ENCODE peak calls at places on chromosomes 12 and 14, in eight cellular contexts. One of them, this sample, is unnamed. For H3K4me1, the result is how much of the 10 kb centered on the place peaks cover.

GRCh38 chr14:52900731-52901130 is 50.1 kb downstream of the FERMT2 start:
- DNase-seq in OCI-LY7: no peak
- DNase-seq in mammary epithelial cell: peak
- DNase-seq in RWPE2: peak
- DNase-seq in heart right ventricle: no peak
- DNase-seq in A549: no peak
- DNase-seq in psoas muscle: no peak
- DNase-seq in suprapubic skin: no peak
- DNase-seq in this sample: no peak

GRCh38 chr12:41045509-41045908 is 142.6 kb upstream of the PDZRN4 start:
- DNase-seq in OCI-LY7: no peak
- DNase-seq in mammary epithelial cell: no peak
- DNase-seq in RWPE2: no peak
- DNase-seq in heart right ventricle: no peak
- DNase-seq in A549: no peak
- DNase-seq in psoas muscle: no peak
- DNase-seq in suprapubic skin: no peak
- DNase-seq in this sample: no peak

GRCh38 chr12:104825408-104825807 is 132.7 kb downstream of the SLC41A2 start:
- DNase-seq in OCI-LY7: peak
- DNase-seq in mammary epithelial cell: peak
- DNase-seq in RWPE2: no peak
- DNase-seq in heart right ventricle: no peak
- DNase-seq in A549: peak
- DNase-seq in psoas muscle: no peak
- DNase-seq in suprapubic skin: no peak
- DNase-seq in this sample: no peak

GRCh38 chr12:6899837-6900519 is 4.6 kb upstream of the LRRC23 start:
- DNase-seq in OCI-LY7: no peak
- DNase-seq in mammary epithelial cell: no peak
- DNase-seq in RWPE2: no peak
- DNase-seq in heart right ventricle: peak
- DNase-seq in A549: peak
- DNase-seq in psoas muscle: no peak
- DNase-seq in suprapubic skin: peak
- DNase-seq in this sample: peak

GRCh38 chr14:22025884-22026283 is 352.3 kb upstream of the OR4E1 start:
- DNase-seq in OCI-LY7: no peak
- DNase-seq in mammary epithelial cell: no peak
- DNase-seq in RWPE2: no peak
- DNase-seq in heart right ventricle: no peak
- DNase-seq in A549: no peak
- DNase-seq in psoas muscle: no peak
- DNase-seq in suprapubic skin: no peak
- DNase-seq in this sample: no peak

GRCh38 chr14:61444215-61444768 is 122.9 kb downstream of the PRKCH start:
- DNase-seq in OCI-LY7: no peak
- DNase-seq in mammary epithelial cell: no peak
- DNase-seq in RWPE2: no peak
- DNase-seq in heart right ventricle: no peak
- DNase-seq in A549: no peak
- DNase-seq in psoas muscle: no peak
- DNase-seq in suprapubic skin: no peak
- DNase-seq in this sample: no peak

GRCh38 chr12:113548467-113548866 is 76.8 kb upstream of the LHX5 start:
- DNase-seq in OCI-LY7: no peak
- DNase-seq in mammary epithelial cell: no peak
- DNase-seq in RWPE2: no peak
- DNase-seq in heart right ventricle: no peak
- DNase-seq in A549: no peak
- DNase-seq in psoas muscle: no peak
- DNase-seq in suprapubic skin: no peak
- DNase-seq in this sample: no peak

GRCh38 chr12:56032006-56032405 is 9.7 kb upstream of the RPS26 start:
- DNase-seq in OCI-LY7: no peak
- DNase-seq in mammary epithelial cell: no peak
- DNase-seq in RWPE2: no peak
- DNase-seq in heart right ventricle: no peak
- DNase-seq in A549: no peak
- DNase-seq in psoas muscle: no peak
- DNase-seq in suprapubic skin: no peak
- DNase-seq in this sample: no peak

GRCh38 chr12:8914716-8915526 is 612 bp downstream of the PHC1 start:
- DNase-seq in OCI-LY7: peak
- DNase-seq in mammary epithelial cell: peak
- DNase-seq in RWPE2: peak
- DNase-seq in heart right ventricle: peak
- DNase-seq in A549: peak
- DNase-seq in psoas muscle: peak
- DNase-seq in suprapubic skin: peak
- DNase-seq in this sample: peak

GRCh38 chr14:43408472-43408871 is 1098.6 kb downstream of the FSCB start:
- DNase-seq in OCI-LY7: no peak
- DNase-seq in mammary epithelial cell: no peak
- DNase-seq in RWPE2: no peak
- DNase-seq in heart right ventricle: no peak
- DNase-seq in A549: no peak
- DNase-seq in psoas muscle: no peak
- DNase-seq in suprapubic skin: no peak
- DNase-seq in this sample: no peak

GRCh38 chr12:88856201-88856600 is 275.9 kb upstream of the KITLG start:
- DNase-seq in OCI-LY7: no peak
- DNase-seq in mammary epithelial cell: no peak
- DNase-seq in RWPE2: no peak
- DNase-seq in heart right ventricle: no peak
- DNase-seq in A549: no peak
- DNase-seq in psoas muscle: no peak
- DNase-seq in suprapubic skin: no peak
- DNase-seq in this sample: no peak

GRCh38 chr14:93994919-93995682 is 2.0 kb upstream of the CCDC197 start:
- DNase-seq in OCI-LY7: no peak
- DNase-seq in mammary epithelial cell: peak
- DNase-seq in RWPE2: no peak
- DNase-seq in heart right ventricle: peak
- DNase-seq in A549: peak
- DNase-seq in psoas muscle: peak
- DNase-seq in suprapubic skin: no peak
- DNase-seq in this sample: peak

GRCh38 chr12:112439769-112440168 is 21.0 kb downstream of the PTPN11 start:
- DNase-seq in OCI-LY7: no peak
- DNase-seq in mammary epithelial cell: no peak
- DNase-seq in RWPE2: no peak
- DNase-seq in heart right ventricle: no peak
- DNase-seq in A549: no peak
- DNase-seq in psoas muscle: no peak
- DNase-seq in suprapubic skin: no peak
- DNase-seq in this sample: no peak

GRCh38 chr12:87943666-87944065 is 85.5 kb downstream of the C12orf50 start:
- DNase-seq in OCI-LY7: no peak
- DNase-seq in mammary epithelial cell: no peak
- DNase-seq in RWPE2: no peak
- DNase-seq in heart right ventricle: no peak
- DNase-seq in A549: no peak
- DNase-seq in psoas muscle: no peak
- DNase-seq in suprapubic skin: no peak
- DNase-seq in this sample: no peak

GRCh38 chr12:40464121-40464520 is 228.1 kb upstream of the CNTN1 start:
- DNase-seq in OCI-LY7: no peak
- DNase-seq in mammary epithelial cell: peak
- DNase-seq in RWPE2: no peak
- DNase-seq in heart right ventricle: no peak
- DNase-seq in A549: no peak
- DNase-seq in psoas muscle: no peak
- DNase-seq in suprapubic skin: no peak
- DNase-seq in this sample: no peak

GRCh38 chr14:75711134-75711795 is 50.2 kb downstream of the TTLL5 start:
- DNase-seq in OCI-LY7: peak
- DNase-seq in mammary epithelial cell: peak
- DNase-seq in RWPE2: no peak
- DNase-seq in heart right ventricle: no peak
- DNase-seq in A549: peak
- DNase-seq in psoas muscle: no peak
- DNase-seq in suprapubic skin: no peak
- DNase-seq in this sample: peak

GRCh38 chr12:14845350-14845750 is 2.0 kb upstream of the ART4 start:
- DNase-seq in OCI-LY7: peak
- DNase-seq in mammary epithelial cell: peak
- DNase-seq in RWPE2: no peak
- DNase-seq in heart right ventricle: peak
- DNase-seq in A549: peak
- DNase-seq in psoas muscle: no peak
- DNase-seq in suprapubic skin: no peak
- DNase-seq in this sample: no peak

GRCh38 chr14:20998139-20998538 is 954 bp upstream of the SLC39A2 start:
- DNase-seq in OCI-LY7: no peak
- DNase-seq in mammary epithelial cell: no peak
- DNase-seq in RWPE2: no peak
- DNase-seq in heart right ventricle: no peak
- DNase-seq in A549: no peak
- DNase-seq in psoas muscle: no peak
- DNase-seq in suprapubic skin: no peak
- DNase-seq in this sample: no peak

GRCh38 chr14:50099335-50099734 is 17.0 kb downstream of the VCPKMT start:
- DNase-seq in OCI-LY7: no peak
- DNase-seq in mammary epithelial cell: peak
- DNase-seq in RWPE2: no peak
- DNase-seq in heart right ventricle: no peak
- DNase-seq in A549: no peak
- DNase-seq in psoas muscle: no peak
- DNase-seq in suprapubic skin: no peak
- DNase-seq in this sample: no peak

GRCh38 chr12:109523071-109523470 is 45.6 kb downstream of the UBE3B start:
- DNase-seq in OCI-LY7: no peak
- DNase-seq in mammary epithelial cell: no peak
- DNase-seq in RWPE2: no peak
- DNase-seq in heart right ventricle: peak
- DNase-seq in A549: no peak
- DNase-seq in psoas muscle: no peak
- DNase-seq in suprapubic skin: no peak
- DNase-seq in this sample: peak

GRCh38 chr12:39852346-39852745 is 232.7 kb upstream of the ABCD2 start:
- DNase-seq in OCI-LY7: no peak
- DNase-seq in mammary epithelial cell: peak
- DNase-seq in RWPE2: no peak
- DNase-seq in heart right ventricle: no peak
- DNase-seq in A549: no peak
- DNase-seq in psoas muscle: no peak
- DNase-seq in suprapubic skin: no peak
- DNase-seq in this sample: no peak

GRCh38 chr14:72643317-72643801 is 250.5 kb downstream of the DPF3 start:
- DNase-seq in OCI-LY7: no peak
- DNase-seq in mammary epithelial cell: peak
- DNase-seq in RWPE2: peak
- DNase-seq in heart right ventricle: peak
- DNase-seq in A549: peak
- DNase-seq in psoas muscle: peak
- DNase-seq in suprapubic skin: no peak
- DNase-seq in this sample: peak

GRCh38 chr14:98931911-98932310 is 340.1 kb downstream of the BCL11B start:
- DNase-seq in OCI-LY7: no peak
- DNase-seq in mammary epithelial cell: no peak
- DNase-seq in RWPE2: peak
- DNase-seq in heart right ventricle: no peak
- DNase-seq in A549: no peak
- DNase-seq in psoas muscle: no peak
- DNase-seq in suprapubic skin: peak
- DNase-seq in this sample: no peak

DNA sequence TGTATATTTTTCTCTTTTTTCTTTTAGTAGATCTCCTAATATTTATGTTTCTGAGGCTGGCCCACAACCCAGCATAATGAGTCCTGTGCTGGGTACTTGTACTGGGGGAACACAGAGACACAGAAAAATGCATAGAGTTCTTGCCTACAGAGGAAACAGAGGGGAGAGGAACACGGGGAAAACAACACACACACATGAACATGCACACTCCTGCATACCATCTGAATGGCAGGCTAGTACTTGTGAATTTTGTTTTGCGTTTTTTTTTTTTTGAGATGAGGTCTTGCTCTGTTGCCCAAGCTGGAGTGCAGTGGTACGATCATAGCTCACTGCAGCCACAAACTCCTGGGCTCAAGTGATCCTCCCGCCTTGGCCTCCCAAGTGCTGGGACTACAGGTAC is 21.2 kb downstream of the PITPNM2 start:
- DNase-seq in OCI-LY7: no peak
- DNase-seq in mammary epithelial cell: no peak
- DNase-seq in RWPE2: no peak
- DNase-seq in heart right ventricle: no peak
- DNase-seq in A549: no peak
- DNase-seq in psoas muscle: no peak
- DNase-seq in suprapubic skin: no peak
- DNase-seq in this sample: no peak
- H3K4me1 ChIP-seq in OCI-LY7: under half
- H3K4me1 ChIP-seq in mammary epithelial cell: half or more
- H3K4me1 ChIP-seq in RWPE2: under half
- H3K4me1 ChIP-seq in heart right ventricle: under half
- H3K4me1 ChIP-seq in A549: half or more
- H3K4me1 ChIP-seq in psoas muscle: under half
- H3K4me1 ChIP-seq in suprapubic skin: under half
- H3K4me1 ChIP-seq in this sample: under half

GRCh38 chr12:54358620-54358944 is 5.7 kb downstream of the GPR84 start:
- DNase-seq in OCI-LY7: no peak
- DNase-seq in mammary epithelial cell: no peak
- DNase-seq in RWPE2: no peak
- DNase-seq in heart right ventricle: no peak
- DNase-seq in A549: no peak
- DNase-seq in psoas muscle: no peak
- DNase-seq in suprapubic skin: no peak
- DNase-seq in this sample: no peak
- H3K4me1 ChIP-seq in OCI-LY7: under half
- H3K4me1 ChIP-seq in mammary epithelial cell: under half
- H3K4me1 ChIP-seq in RWPE2: under half
- H3K4me1 ChIP-seq in heart right ventricle: under half
- H3K4me1 ChIP-seq in A549: under half
- H3K4me1 ChIP-seq in psoas muscle: under half
- H3K4me1 ChIP-seq in suprapubic skin: under half
- H3K4me1 ChIP-seq in this sample: under half

DNA sequence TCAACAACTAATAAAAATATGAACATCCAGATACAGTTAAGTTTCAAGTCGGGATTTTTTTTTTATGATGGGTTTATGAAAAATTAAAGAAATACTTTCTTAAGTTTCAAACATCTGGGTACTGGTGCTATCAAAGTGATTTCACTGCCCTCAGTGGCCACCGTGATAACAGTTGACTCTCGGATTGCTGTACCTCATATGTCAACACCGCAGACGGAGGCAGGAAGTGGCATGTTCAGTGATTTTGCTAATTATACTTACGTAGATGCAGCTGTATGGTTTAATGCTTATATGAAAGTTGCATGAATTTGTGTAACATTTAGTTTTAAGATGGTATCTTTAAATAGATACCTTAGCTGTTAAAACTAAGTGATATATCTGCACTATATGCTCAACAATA is 20.8 kb upstream of the FBLN5 start:
- DNase-seq in OCI-LY7: no peak
- DNase-seq in mammary epithelial cell: no peak
- DNase-seq in RWPE2: no peak
- DNase-seq in heart right ventricle: no peak
- DNase-seq in A549: no peak
- DNase-seq in psoas muscle: no peak
- DNase-seq in suprapubic skin: no peak
- DNase-seq in this sample: no peak
- H3K4me1 ChIP-seq in OCI-LY7: under half
- H3K4me1 ChIP-seq in mammary epithelial cell: under half
- H3K4me1 ChIP-seq in RWPE2: under half
- H3K4me1 ChIP-seq in heart right ventricle: under half
- H3K4me1 ChIP-seq in A549: under half
- H3K4me1 ChIP-seq in psoas muscle: under half
- H3K4me1 ChIP-seq in suprapubic skin: under half
- H3K4me1 ChIP-seq in this sample: under half

GRCh38 chr12:92394895-92395294 is 249.2 kb upstream of the BTG1 start:
- DNase-seq in OCI-LY7: no peak
- DNase-seq in mammary epithelial cell: no peak
- DNase-seq in RWPE2: no peak
- DNase-seq in heart right ventricle: no peak
- DNase-seq in A549: no peak
- DNase-seq in psoas muscle: no peak
- DNase-seq in suprapubic skin: no peak
- DNase-seq in this sample: no peak
- H3K4me1 ChIP-seq in OCI-LY7: under half
- H3K4me1 ChIP-seq in mammary epithelial cell: under half
- H3K4me1 ChIP-seq in RWPE2: under half
- H3K4me1 ChIP-seq in heart right ventricle: under half
- H3K4me1 ChIP-seq in A549: under half
- H3K4me1 ChIP-seq in psoas muscle: under half
- H3K4me1 ChIP-seq in suprapubic skin: under half
- H3K4me1 ChIP-seq in this sample: under half